ENCODE peak calls at places on chromosomes 11 and 22, in five cellular contexts. One of them, this sample, is unnamed.
A peak's percentile ranks its signal among the peaks of the same experiment; 100 is the strongest.

GRCh38 chr22:26545385-26545784 is 33.1 kb upstream of the TFIP11 start:
- DNase-seq in right lobe of liver: no peak
- DNase-seq in AG10803: no peak
- DNase-seq in astrocyte of the cerebellum: no peak
- DNase-seq in endodermal cell: no peak
- DNase-seq in this sample: no peak

GRCh38 chr22:35618427-35619223 is 1.5 kb upstream of the MB start:
- DNase-seq in endodermal cell: no peak
- DNase-seq in right lobe of liver: no peak
- DNase-seq in astrocyte of the cerebellum: no peak
- DNase-seq in AG10803: no peak
- DNase-seq in this sample: no peak

GRCh38 chr11:10488581-10489443 is 33.7 kb downstream of the AMPD3 start:
- DNase-seq in endodermal cell: peak; percentile 34
- DNase-seq in astrocyte of the cerebellum: no peak
- DNase-seq in AG10803: no peak
- DNase-seq in right lobe of liver: no peak
- DNase-seq in this sample: no peak

GRCh38 chr11:61053198-61053597 is 49.1 kb upstream of the CD5 start:
- DNase-seq in astrocyte of the cerebellum: no peak
- DNase-seq in endodermal cell: no peak
- DNase-seq in right lobe of liver: no peak
- DNase-seq in AG10803: no peak
- DNase-seq in this sample: no peak

GRCh38 chr11:16825968-16826367 is 87.5 kb downstream of the C11orf58 start:
- DNase-seq in endodermal cell: no peak
- DNase-seq in AG10803: no peak
- DNase-seq in right lobe of liver: no peak
- DNase-seq in astrocyte of the cerebellum: no peak
- DNase-seq in this sample: no peak

GRCh38 chr22:44523981-44524759 is 26.1 kb upstream of the RTL6 start:
- DNase-seq in endodermal cell: no peak
- DNase-seq in right lobe of liver: no peak
- DNase-seq in AG10803: peak; percentile 97
- DNase-seq in astrocyte of the cerebellum: peak; percentile 20
- DNase-seq in this sample: peak; percentile 87

GRCh38 chr11:44229664-44230063 is 80.3 kb downstream of the ALX4 start:
- DNase-seq in right lobe of liver: no peak
- DNase-seq in astrocyte of the cerebellum: no peak
- DNase-seq in AG10803: peak; percentile 71
- DNase-seq in endodermal cell: no peak
- DNase-seq in this sample: no peak

GRCh38 chr11:13297917-13298356 is 20.3 kb downstream of the BMAL1 start:
- DNase-seq in astrocyte of the cerebellum: no peak
- DNase-seq in AG10803: no peak
- DNase-seq in endodermal cell: no peak
- DNase-seq in right lobe of liver: no peak
- DNase-seq in this sample: no peak

GRCh38 chr22:25383892-25384291 is 164.5 kb downstream of the CRYBB2 start:
- DNase-seq in endodermal cell: no peak
- DNase-seq in astrocyte of the cerebellum: no peak
- DNase-seq in AG10803: no peak
- DNase-seq in right lobe of liver: no peak
- DNase-seq in this sample: no peak

GRCh38 chr22:27413702-27414101 is 387.9 kb downstream of the MN1 start:
- DNase-seq in astrocyte of the cerebellum: no peak
- DNase-seq in right lobe of liver: no peak
- DNase-seq in endodermal cell: no peak
- DNase-seq in AG10803: no peak
- DNase-seq in this sample: no peak

GRCh38 chr22:43288807-43289417 is 54.3 kb downstream of the SCUBE1 start:
- DNase-seq in right lobe of liver: no peak
- DNase-seq in astrocyte of the cerebellum: no peak
- DNase-seq in endodermal cell: peak; percentile 63
- DNase-seq in AG10803: no peak
- DNase-seq in this sample: no peak

GRCh38 chr22:44045171-44045570 is 21.1 kb downstream of the PARVB start:
- DNase-seq in AG10803: peak; percentile 52
- DNase-seq in endodermal cell: no peak
- DNase-seq in astrocyte of the cerebellum: no peak
- DNase-seq in right lobe of liver: no peak
- DNase-seq in this sample: no peak

GRCh38 chr11:67179892-67180490 is 60.9 kb downstream of the KDM2A start:
- DNase-seq in AG10803: no peak
- DNase-seq in endodermal cell: no peak
- DNase-seq in astrocyte of the cerebellum: no peak
- DNase-seq in right lobe of liver: no peak
- DNase-seq in this sample: no peak

GRCh38 chr22:37892566-37893338 is 13.3 kb upstream of the MICALL1 start:
- DNase-seq in right lobe of liver: no peak
- DNase-seq in AG10803: peak; percentile 28
- DNase-seq in endodermal cell: no peak
- DNase-seq in astrocyte of the cerebellum: no peak
- DNase-seq in this sample: no peak

GRCh38 chr22:30574095-30574981 is at the start of gene GAL3ST1:
- DNase-seq in endodermal cell: peak; percentile 82
- DNase-seq in AG10803: no peak
- DNase-seq in astrocyte of the cerebellum: no peak
- DNase-seq in right lobe of liver: peak; percentile 64
- DNase-seq in this sample: no peak

GRCh38 chr22:28030442-28030841 is 111.4 kb upstream of the PITPNB start:
- DNase-seq in right lobe of liver: no peak
- DNase-seq in AG10803: no peak
- DNase-seq in endodermal cell: no peak
- DNase-seq in astrocyte of the cerebellum: no peak
- DNase-seq in this sample: no peak

GRCh38 chr11:2592559-2593392 is 107.0 kb downstream of the KCNQ1OT1 start:
- DNase-seq in astrocyte of the cerebellum: no peak
- DNase-seq in right lobe of liver: peak; percentile 31
- DNase-seq in endodermal cell: no peak
- DNase-seq in AG10803: no peak
- DNase-seq in this sample: no peak

GRCh38 chr11:65132238-65132987 is 1.9 kb downstream of the SYVN1 start:
- DNase-seq in right lobe of liver: peak; percentile 39
- DNase-seq in astrocyte of the cerebellum: no peak
- DNase-seq in AG10803: no peak
- DNase-seq in endodermal cell: peak; percentile 26
- DNase-seq in this sample: no peak

GRCh38 chr22:50011447-50012200 is 941 bp downstream of the IL17REL start:
- DNase-seq in endodermal cell: peak; percentile 67
- DNase-seq in astrocyte of the cerebellum: no peak
- DNase-seq in right lobe of liver: no peak
- DNase-seq in AG10803: no peak
- DNase-seq in this sample: no peak

GRCh38 chr11:75040167-75040770 is 51.5 kb downstream of the NEU3 start:
- DNase-seq in right lobe of liver: no peak
- DNase-seq in endodermal cell: peak; percentile 33
- DNase-seq in astrocyte of the cerebellum: no peak
- DNase-seq in AG10803: no peak
- DNase-seq in this sample: no peak

GRCh38 chr11:71542856-71543743 is 5.1 kb upstream of the KRTAP5-9 start:
- DNase-seq in endodermal cell: no peak
- DNase-seq in astrocyte of the cerebellum: no peak
- DNase-seq in AG10803: no peak
- DNase-seq in right lobe of liver: no peak
- DNase-seq in this sample: no peak

GRCh38 chr22:43397766-43398165 is 14.0 kb upstream of the MPPED1 start:
- DNase-seq in AG10803: no peak
- DNase-seq in endodermal cell: no peak
- DNase-seq in right lobe of liver: no peak
- DNase-seq in astrocyte of the cerebellum: no peak
- DNase-seq in this sample: no peak

GRCh38 chr22:22744412-22745224 is 100.2 kb downstream of the GGTLC2 start:
- DNase-seq in astrocyte of the cerebellum: no peak
- DNase-seq in AG10803: no peak
- DNase-seq in endodermal cell: no peak
- DNase-seq in right lobe of liver: no peak
- DNase-seq in this sample: no peak
- H3K4me3 ChIP-seq in astrocyte of the cerebellum: no peak overlapping the region
- H3K4me3 ChIP-seq in AG10803: no peak overlapping the region
- H3K4me3 ChIP-seq in endodermal cell: no peak overlapping the region
- H3K4me3 ChIP-seq in right lobe of liver: no peak overlapping the region
- H3K4me3 ChIP-seq in this sample: no peak overlapping the region

GRCh38 chr11:26675233-26675928 is 46.5 kb downstream of the SLC5A12 start:
- DNase-seq in endodermal cell: no peak
- DNase-seq in right lobe of liver: no peak
- DNase-seq in AG10803: no peak
- DNase-seq in astrocyte of the cerebellum: no peak
- DNase-seq in this sample: no peak
- H3K4me3 ChIP-seq in endodermal cell: no peak overlapping the region
- H3K4me3 ChIP-seq in right lobe of liver: no peak overlapping the region
- H3K4me3 ChIP-seq in AG10803: no peak overlapping the region
- H3K4me3 ChIP-seq in astrocyte of the cerebellum: no peak overlapping the region
- H3K4me3 ChIP-seq in this sample: no peak overlapping the region

GRCh38 chr22:20786536-20786979 is 12.6 kb downstream of the SERPIND1 start:
- DNase-seq in right lobe of liver: peak; percentile 61
- DNase-seq in endodermal cell: no peak
- DNase-seq in astrocyte of the cerebellum: no peak
- DNase-seq in AG10803: no peak
- DNase-seq in this sample: no peak
- H3K4me3 ChIP-seq in right lobe of liver: no peak overlapping the region
- H3K4me3 ChIP-seq in endodermal cell: no peak overlapping the region
- H3K4me3 ChIP-seq in astrocyte of the cerebellum: no peak overlapping the region
- H3K4me3 ChIP-seq in AG10803: no peak overlapping the region
- H3K4me3 ChIP-seq in this sample: no peak overlapping the region

GRCh38 chr11:3893311-3893710 is 37.8 kb downstream of the STIM1 start:
- DNase-seq in endodermal cell: no peak
- DNase-seq in astrocyte of the cerebellum: no peak
- DNase-seq in right lobe of liver: no peak
- DNase-seq in AG10803: no peak
- DNase-seq in this sample: no peak
- H3K4me3 ChIP-seq in endodermal cell: no peak overlapping the region
- H3K4me3 ChIP-seq in astrocyte of the cerebellum: no peak overlapping the region
- H3K4me3 ChIP-seq in right lobe of liver: no peak overlapping the region
- H3K4me3 ChIP-seq in AG10803: no peak overlapping the region
- H3K4me3 ChIP-seq in this sample: no peak overlapping the region

GRCh38 chr22:40107756-40108437 is 69.8 kb upstream of the TNRC6B start:
- DNase-seq in astrocyte of the cerebellum: no peak
- DNase-seq in AG10803: peak; percentile 72
- DNase-seq in endodermal cell: no peak
- DNase-seq in right lobe of liver: no peak
- DNase-seq in this sample: no peak
- H3K4me3 ChIP-seq in astrocyte of the cerebellum: no peak overlapping the region
- H3K4me3 ChIP-seq in AG10803: peak overlapping the region; percentile 43
- H3K4me3 ChIP-seq in endodermal cell: no peak overlapping the region
- H3K4me3 ChIP-seq in right lobe of liver: peak overlapping the region; percentile 6
- H3K4me3 ChIP-seq in this sample: no peak overlapping the region

DNA sequence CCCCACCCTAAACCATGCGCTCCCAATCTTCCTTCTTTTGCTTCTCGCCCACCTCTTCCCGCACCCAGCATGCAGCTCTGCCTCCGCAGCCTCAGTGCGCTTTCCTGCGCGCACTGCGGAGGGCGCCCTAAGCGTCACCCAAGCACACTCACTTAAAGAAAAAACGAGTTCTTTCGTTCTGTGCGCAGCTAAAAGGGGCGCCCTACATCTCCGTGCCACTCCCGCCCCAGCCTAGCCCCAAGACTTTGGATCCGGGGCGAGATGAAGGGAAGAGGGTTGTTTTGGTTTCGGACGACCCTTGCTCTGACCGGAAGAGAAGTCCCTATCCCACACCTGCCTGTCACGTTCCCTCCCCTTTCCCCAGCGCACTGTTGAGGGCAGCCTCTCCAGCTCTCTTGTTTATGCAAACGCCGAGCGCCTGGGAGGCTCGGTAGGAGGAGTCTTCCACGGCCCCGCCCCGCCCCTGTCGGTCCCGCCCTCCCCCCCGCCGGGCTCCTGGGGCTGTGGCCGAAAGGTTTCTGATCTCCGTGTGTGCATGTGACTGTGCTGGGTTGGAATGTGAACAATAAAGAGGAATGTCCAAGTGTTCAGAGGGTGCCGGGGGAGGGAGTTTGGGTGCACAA is 5.3 kb downstream of the VSIG2 start:
- DNase-seq in AG10803: peak; percentile 69
- DNase-seq in astrocyte of the cerebellum: no peak
- DNase-seq in endodermal cell: peak; percentile 96
- DNase-seq in right lobe of liver: peak; percentile 90
- DNase-seq in this sample: no peak
- H3K4me3 ChIP-seq in AG10803: peak overlapping the region; percentile 81
- H3K4me3 ChIP-seq in astrocyte of the cerebellum: peak overlapping the region; percentile 53
- H3K4me3 ChIP-seq in endodermal cell: peak overlapping the region; percentile 90
- H3K4me3 ChIP-seq in right lobe of liver: peak overlapping the region; percentile 52
- H3K4me3 ChIP-seq in this sample: peak overlapping the region; percentile 64

GRCh38 chr22:39174498-39175120 is 22.1 kb upstream of the CBX7 start:
- DNase-seq in astrocyte of the cerebellum: peak; percentile 73
- DNase-seq in endodermal cell: peak; percentile 100
- DNase-seq in AG10803: peak; percentile 84
- DNase-seq in right lobe of liver: peak; percentile 90
- DNase-seq in this sample: peak; percentile 26
- H3K4me3 ChIP-seq in astrocyte of the cerebellum: no peak overlapping the region
- H3K4me3 ChIP-seq in endodermal cell: no peak overlapping the region
- H3K4me3 ChIP-seq in AG10803: no peak overlapping the region
- H3K4me3 ChIP-seq in right lobe of liver: no peak overlapping the region
- H3K4me3 ChIP-seq in this sample: no peak overlapping the region

DNA sequence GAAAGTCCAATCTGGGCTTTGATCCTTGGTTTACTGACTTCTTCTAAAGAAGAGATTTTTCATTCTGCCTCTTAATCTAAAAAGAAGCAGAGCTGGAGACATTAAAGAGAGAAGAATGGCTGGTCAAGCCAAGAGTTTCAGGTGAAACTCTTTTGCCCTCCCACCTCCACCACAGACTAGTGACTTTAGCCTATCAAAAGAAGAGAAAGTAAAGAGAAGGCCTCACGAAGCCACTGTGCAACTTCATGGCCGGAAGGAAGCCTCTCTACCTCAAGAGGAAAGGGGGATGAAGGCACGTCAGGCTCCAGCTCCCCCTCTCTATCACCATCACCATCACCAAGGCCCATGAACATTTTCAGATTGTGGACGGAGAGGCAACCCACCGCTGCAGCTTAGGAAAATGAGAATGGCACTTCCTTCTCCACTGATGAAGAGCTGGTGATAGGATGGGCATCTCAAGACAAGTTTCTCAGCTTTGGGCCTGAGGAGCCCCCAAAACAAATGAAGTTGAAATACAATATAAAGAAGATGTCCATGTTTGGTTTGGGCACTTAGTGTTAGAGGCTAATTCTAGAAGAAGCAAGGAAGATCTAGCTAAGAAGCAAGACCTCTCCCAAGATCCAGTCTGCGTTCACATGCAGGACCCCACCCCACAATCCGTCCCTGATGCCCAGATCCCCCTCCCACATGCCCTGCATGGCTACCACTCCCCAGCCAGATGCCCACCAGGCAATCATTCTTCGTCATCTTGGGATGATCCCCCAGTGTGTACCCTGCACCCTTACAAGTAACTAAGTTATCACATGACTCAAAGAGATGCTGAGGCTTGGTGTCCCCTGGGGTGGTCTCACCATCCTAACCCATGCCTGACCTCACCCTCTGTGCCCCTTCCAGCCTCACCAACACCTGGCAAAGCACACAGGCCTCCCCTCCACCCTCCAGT is 52.6 kb downstream of the IGSF9B start:
- DNase-seq in AG10803: no peak
- DNase-seq in endodermal cell: no peak
- DNase-seq in right lobe of liver: peak; percentile 11
- DNase-seq in astrocyte of the cerebellum: no peak
- DNase-seq in this sample: no peak
- H3K4me3 ChIP-seq in AG10803: no peak overlapping the region
- H3K4me3 ChIP-seq in endodermal cell: no peak overlapping the region
- H3K4me3 ChIP-seq in right lobe of liver: no peak overlapping the region
- H3K4me3 ChIP-seq in astrocyte of the cerebellum: no peak overlapping the region
- H3K4me3 ChIP-seq in this sample: no peak overlapping the region

This sample was measured in AG04449.